ENCODE peak calls at places on chromosomes 7 and 10, in nine cellular contexts. C is lower lobe of right lung; S is HCT116; X is HFFc6; R is stomach; T is fibroblast of lung; P is astrocyte of the cerebellum; L is GM13977; H is CD8-positive, alpha-beta T cell. Q is an unnamed sample.
A peak's percentile ranks its signal among the peaks of the same experiment; 100 is the strongest.

GRCh38 chr10:117449636-117450035 is 74.4 kb upstream of the PDZD8 start:
- DNase-seq in C (no peak), S (peak; percentile 44), X (no peak), R (peak; percentile 28), T (no peak), P (no peak), L (no peak), H (no peak), Q (no peak)

GRCh38 chr7:48004598-48004997 is 24.3 kb downstream of the SUN3 start:
- DNase-seq in C (no peak), S (no peak), X (no peak), R (no peak), T (no peak), P (no peak), L (no peak), H (no peak), Q (no peak)

GRCh38 chr7:134948736-134949135 is 37.6 kb upstream of the AGBL3 start:
- DNase-seq in C (no peak), S (no peak), X (peak; percentile 48), R (no peak), T (no peak), P (no peak), L (no peak), H (no peak), Q (no peak)

GRCh38 chr10:49397036-49397999 is 1.4 kb upstream of the DRGX start:
- DNase-seq in C (no peak), S (no peak), X (no peak), R (no peak), T (no peak), P (no peak), L (no peak), H (no peak), Q (no peak)

GRCh38 chr10:33027088-33027487 is 69.1 kb upstream of the ITGB1 start:
- DNase-seq in C (no peak), S (no peak), X (no peak), R (no peak), T (no peak), P (no peak), L (no peak), H (no peak), Q (no peak)

GRCh38 chr7:95601324-95601723 is 5.0 kb upstream of the PDK4 start:
- DNase-seq in C (no peak), S (no peak), X (no peak), R (no peak), T (no peak), P (no peak), L (no peak), H (no peak), Q (no peak)

GRCh38 chr10:3955954-3956617 is 171.1 kb upstream of the KLF6 start:
- DNase-seq in C (no peak), S (no peak), X (no peak), R (no peak), T (no peak), P (no peak), L (no peak), H (no peak), Q (no peak)

GRCh38 chr10:60801538-60801937 is 23.3 kb downstream of the CDK1 start:
- DNase-seq in C (no peak), S (no peak), X (no peak), R (no peak), T (peak; percentile 83), P (no peak), L (no peak), H (no peak), Q (no peak)

GRCh38 chr7:2759736-2760097 is 71.7 kb downstream of the AMZ1 start:
- DNase-seq in C (no peak), S (no peak), X (no peak), R (peak; percentile 49), T (no peak), P (no peak), L (no peak), H (no peak), Q (no peak)

GRCh38 chr10:68332259-68333057 is at the start of gene PBLD:
- DNase-seq in C (peak; percentile 81), S (peak; percentile 43), X (peak; percentile 54), R (peak; percentile 73), T (peak; percentile 82), P (peak; percentile 65), L (peak; percentile 45), H (peak; percentile 56), Q (no peak)

GRCh38 chr7:102024769-102025391 is 207.5 kb downstream of the CUX1 start:
- DNase-seq in C (peak; percentile 17), S (no peak), X (no peak), R (no peak), T (no peak), P (no peak), L (no peak), H (no peak), Q (peak; percentile 55)

GRCh38 chr10:105605873-105606272 is 964.8 kb downstream of the SORCS3 start:
- DNase-seq in C (no peak), S (no peak), X (no peak), R (no peak), T (no peak), P (no peak), L (no peak), H (no peak), Q (no peak)

GRCh38 chr10:75853085-75853484 is 421.7 kb downstream of the LRMDA start:
- DNase-seq in C (no peak), S (no peak), X (no peak), R (no peak), T (peak; percentile 6), P (no peak), L (no peak), H (no peak), Q (no peak)
- TF ChIP-seq CTCF in C (no peak), S (peak; percentile 66), X (peak; percentile 55), R (no peak), T (peak; percentile 49), P (peak; percentile 44), L (no peak), H (no peak), Q (peak; percentile 62)

GRCh38 chr10:131310904-131311660 is 439 bp downstream of the TCERG1L start:
- DNase-seq in C (peak; percentile 42), S (no peak), X (no peak), R (no peak), T (no peak), P (no peak), L (no peak), H (no peak), Q (no peak)

GRCh38 chr10:131313377-131313776 is 1.9 kb upstream of the TCERG1L start:
- DNase-seq in C (no peak), S (no peak), X (no peak), R (no peak), T (no peak), P (no peak), L (no peak), H (no peak), Q (no peak)

GRCh38 chr10:131314148-131314547 is 2.6 kb upstream of the TCERG1L start:
- DNase-seq in C (no peak), S (no peak), X (no peak), R (no peak), T (no peak), P (no peak), L (no peak), H (no peak), Q (no peak)

GRCh38 chr10:131311661-131312260 is at the start of gene TCERG1L:
- DNase-seq in C (peak; percentile 43), S (no peak), X (no peak), R (no peak), T (no peak), P (no peak), L (no peak), H (no peak), Q (no peak)

DNA sequence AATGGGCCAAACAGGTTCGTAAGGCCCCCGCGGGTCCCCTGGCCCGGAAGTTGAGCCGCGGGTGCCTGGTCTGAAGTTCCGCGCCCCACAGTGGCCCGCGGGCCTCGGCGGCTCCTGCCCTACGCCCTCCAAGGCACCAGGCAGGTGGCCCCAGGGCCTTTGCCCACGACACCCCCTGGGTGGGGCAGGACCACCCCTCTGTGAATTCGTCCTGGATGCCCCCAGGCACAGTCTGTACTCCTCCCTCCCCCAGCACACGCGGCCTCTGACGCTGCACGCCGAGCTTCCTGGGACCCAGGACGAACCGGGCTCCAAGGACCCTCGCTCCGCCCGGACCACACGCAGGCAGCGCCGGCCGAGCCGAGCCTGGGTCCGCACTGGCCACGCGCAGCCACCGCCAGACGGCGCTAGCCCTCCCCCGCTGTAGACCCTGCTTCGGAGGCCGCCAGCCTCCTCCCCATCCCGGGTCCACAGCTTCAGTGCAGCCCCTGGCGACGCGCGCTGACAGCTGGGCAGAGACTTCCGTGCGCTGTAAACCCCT is 810 bp upstream of the TCERG1L start:
- DNase-seq in C (no peak), S (no peak), X (no peak), R (no peak), T (no peak), P (no peak), L (no peak), H (no peak), Q (no peak)
- TF ChIP-seq CTCF in C (no peak), S (no peak), X (no peak), R (no peak), T (no peak), P (no peak), L (no peak), H (no peak), Q (no peak)

GRCh38 chr7:139798221-139798620 is 20.4 kb upstream of the HIPK2 start:
- DNase-seq in C (no peak), S (no peak), X (no peak), R (peak; percentile 52), T (no peak), P (no peak), L (peak; percentile 36), H (no peak), Q (no peak)

GRCh38 chr7:139804571-139804970 is 24.5 kb upstream of the TBXAS1 start:
- DNase-seq in C (no peak), S (no peak), X (no peak), R (no peak), T (no peak), P (no peak), L (no peak), H (no peak), Q (no peak)

GRCh38 chr7:139797607-139798006 is 19.8 kb upstream of the HIPK2 start:
- DNase-seq in C (no peak), S (no peak), X (no peak), R (no peak), T (no peak), P (no peak), L (no peak), H (no peak), Q (no peak)

GRCh38 chr7:139799586-139799985 is 21.8 kb upstream of the HIPK2 start:
- DNase-seq in C (no peak), S (no peak), X (no peak), R (no peak), T (no peak), P (no peak), L (no peak), H (no peak), Q (no peak)

DNA sequence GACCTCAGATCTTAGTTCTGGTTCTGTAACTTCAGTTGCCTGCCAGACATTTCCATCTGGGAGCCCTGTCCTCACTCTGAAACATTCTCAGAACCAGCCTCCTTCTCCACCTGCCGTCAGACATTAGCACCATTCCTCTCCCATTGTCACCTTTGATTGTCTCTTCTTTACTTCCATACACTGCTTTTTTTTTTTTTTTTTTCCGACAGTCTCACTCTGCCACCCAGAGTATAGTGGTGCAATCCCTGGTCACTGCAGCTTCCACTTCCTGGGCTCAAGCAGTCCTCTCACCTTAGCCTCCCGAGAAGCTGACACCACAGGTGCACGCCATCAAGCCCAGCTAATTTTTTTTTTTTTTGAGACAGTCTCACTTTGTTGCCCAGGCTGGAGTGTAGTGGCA is 21.1 kb upstream of the HIPK2 start:
- DNase-seq in C (no peak), S (no peak), X (no peak), R (no peak), T (no peak), P (no peak), L (no peak), H (no peak), Q (no peak)
- TF ChIP-seq CTCF in C (no peak), S (no peak), X (no peak), R (no peak), T (no peak), P (no peak), L (no peak), H (no peak), Q (no peak)

GRCh38 chr7:91046322-91047088 is 217.7 kb upstream of the FZD1 start:
- DNase-seq in C (no peak), S (no peak), X (no peak), R (no peak), T (peak; percentile 44), P (no peak), L (no peak), H (no peak), Q (no peak)
- TF ChIP-seq CTCF in C (peak; percentile 18), S (peak; percentile 16), X (peak; percentile 80), R (no peak), T (peak; percentile 26), P (no peak), L (peak; percentile 29), H (no peak), Q (peak; percentile 41)